ENCODE peak calls at places on chromosomes 7 and 10, in four cellular contexts. V is IMR-90, S is right lobe of liver, T is heart left ventricle. J is an unnamed sample.

GRCh38 chr7:17176633-17177032 is 121.8 kb upstream of the AHR start:
- DNase-seq in V (no peak), S (no peak), T (no peak), J (no peak)

GRCh38 chr7:64775289-64775688 is 18.9 kb upstream of the ZNF138 start:
- DNase-seq in V (peak; percentile 7), S (no peak), T (no peak), J (no peak)

GRCh38 chr10:34124522-34125035 is 690.5 kb downstream of the PARD3 start:
- DNase-seq in V (peak; percentile 48), S (peak; percentile 65), T (no peak), J (peak; percentile 58)

GRCh38 chr7:43671520-43671919 is 57.8 kb downstream of the COA1 start:
- DNase-seq in V (no peak), S (no peak), T (no peak), J (no peak)

GRCh38 chr10:91349381-91349780 is 60.8 kb upstream of the HECTD2 start:
- DNase-seq in V (peak; percentile 99), S (no peak), T (peak; percentile 78), J (no peak)

GRCh38 chr10:97363071-97363470 is 28.5 kb upstream of the FRAT2 start:
- DNase-seq in V (no peak), S (no peak), T (no peak), J (no peak)

GRCh38 chr7:10138087-10138854 is 835.4 kb upstream of the PHF14 start:
- DNase-seq in V (no peak), S (no peak), T (no peak), J (no peak)

GRCh38 chr7:119959811-119960210 is 313.2 kb upstream of the KCND2 start:
- DNase-seq in V (peak; percentile 75), S (no peak), T (no peak), J (no peak)

GRCh38 chr7:98496618-98497017 is 95.7 kb upstream of the BAIAP2L1 start:
- DNase-seq in V (no peak), S (no peak), T (no peak), J (no peak)

GRCh38 chr10:103564799-103565365 is 71.4 kb downstream of the NEURL1 start:
- DNase-seq in V (no peak), S (no peak), T (no peak), J (no peak)

GRCh38 chr7:78176186-78176585 is 377.6 kb downstream of the PHTF2 start:
- DNase-seq in V (peak; percentile 41), S (no peak), T (no peak), J (no peak)

GRCh38 chr7:75888464-75889222 is 9.8 kb downstream of the RHBDD2 start:
- DNase-seq in V (no peak), S (peak; percentile 86), T (peak; percentile 74), J (no peak)

GRCh38 chr10:82814635-82815034 is 939.6 kb downstream of the NRG3 start:
- DNase-seq in V (no peak), S (no peak), T (no peak), J (no peak)

GRCh38 chr10:14574291-14574690 is 200.4 kb downstream of the FAM107B start:
- DNase-seq in V (no peak), S (no peak), T (no peak), J (no peak)

GRCh38 chr7:99238558-99239341 is 30.8 kb upstream of the KPNA7 start:
- DNase-seq in V (no peak), S (no peak), T (no peak), J (no peak)

GRCh38 chr10:61628199-61628874 is 34.4 kb upstream of the CABCOCO1 start:
- DNase-seq in V (peak; percentile 73), S (no peak), T (no peak), J (no peak)

GRCh38 chr7:50660040-50660829 is 95.0 kb upstream of the DDC start:
- DNase-seq in V (no peak), S (no peak), T (no peak), J (no peak)

GRCh38 chr10:34520084-34520483 is 295.0 kb downstream of the PARD3 start:
- DNase-seq in V (no peak), S (no peak), T (no peak), J (no peak)

GRCh38 chr7:101166603-101166908 is 1.2 kb upstream of the VGF start:
- DNase-seq in V (no peak), S (no peak), T (no peak), J (no peak)

GRCh38 chr7:122629412-122629953 is 69.4 kb downstream of the RNF133 start:
- DNase-seq in V (no peak), S (no peak), T (no peak), J (no peak)

GRCh38 chr10:59903871-59904270 is 2.5 kb downstream of the CCDC6 start:
- DNase-seq in V (peak; percentile 22), S (no peak), T (no peak), J (no peak)

GRCh38 chr7:35909870-35910357 is 109.1 kb downstream of the SEPTIN7 start:
- DNase-seq in V (no peak), S (no peak), T (no peak), J (no peak)

GRCh38 chr10:76998451-76998850 is 639.2 kb downstream of the KCNMA1 start:
- DNase-seq in V (no peak), S (no peak), T (no peak), J (no peak)

DNA sequence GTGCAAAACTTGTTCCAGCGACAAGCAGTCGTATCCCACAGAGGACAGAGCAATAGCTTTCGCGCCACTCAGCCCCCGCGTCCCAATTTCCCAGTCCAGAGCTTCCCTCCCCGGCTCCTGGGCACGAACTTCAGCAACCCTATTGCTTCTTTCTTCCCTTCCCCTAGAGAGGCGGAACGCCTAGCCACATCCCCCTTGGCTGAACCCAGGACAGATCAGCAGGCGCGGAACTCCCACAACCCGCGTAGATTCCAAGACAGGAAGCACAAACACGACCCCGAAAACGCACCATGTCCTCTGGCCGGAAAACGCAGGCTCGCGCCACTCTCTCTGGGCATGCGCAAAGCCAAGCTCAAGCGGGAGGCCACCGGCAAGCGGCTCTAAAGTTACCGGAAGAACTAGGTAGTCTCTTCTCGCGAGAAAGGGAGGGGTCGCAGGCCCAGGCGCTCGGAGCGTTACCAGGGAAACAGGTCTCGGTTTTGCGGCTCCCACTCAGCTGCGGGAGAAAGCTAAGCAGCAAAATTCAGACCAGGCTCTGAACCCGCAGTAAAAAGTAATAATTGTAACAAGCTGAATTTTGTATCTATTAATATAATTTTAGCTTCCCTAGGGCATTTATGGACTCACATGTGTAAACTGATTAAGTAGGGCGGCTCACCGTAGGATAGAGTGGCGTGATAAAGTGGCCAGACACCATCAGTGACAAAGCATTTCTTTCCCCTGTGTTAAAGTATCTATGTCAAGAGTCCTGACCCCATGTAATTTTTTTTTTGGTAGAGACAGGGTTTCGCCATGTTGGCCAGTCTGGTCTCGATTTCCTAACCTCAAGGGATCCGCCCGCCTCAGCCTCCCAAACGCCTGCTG is at the start of gene TMEM209:
- DNase-seq in V (peak; percentile 96), S (peak; percentile 96), T (peak; percentile 97), J (peak; percentile 93)
- TF ChIP-seq POLR2A in V (peak; percentile 83), S (peak; percentile 74), T (no peak), J (peak; percentile 78)

DNA sequence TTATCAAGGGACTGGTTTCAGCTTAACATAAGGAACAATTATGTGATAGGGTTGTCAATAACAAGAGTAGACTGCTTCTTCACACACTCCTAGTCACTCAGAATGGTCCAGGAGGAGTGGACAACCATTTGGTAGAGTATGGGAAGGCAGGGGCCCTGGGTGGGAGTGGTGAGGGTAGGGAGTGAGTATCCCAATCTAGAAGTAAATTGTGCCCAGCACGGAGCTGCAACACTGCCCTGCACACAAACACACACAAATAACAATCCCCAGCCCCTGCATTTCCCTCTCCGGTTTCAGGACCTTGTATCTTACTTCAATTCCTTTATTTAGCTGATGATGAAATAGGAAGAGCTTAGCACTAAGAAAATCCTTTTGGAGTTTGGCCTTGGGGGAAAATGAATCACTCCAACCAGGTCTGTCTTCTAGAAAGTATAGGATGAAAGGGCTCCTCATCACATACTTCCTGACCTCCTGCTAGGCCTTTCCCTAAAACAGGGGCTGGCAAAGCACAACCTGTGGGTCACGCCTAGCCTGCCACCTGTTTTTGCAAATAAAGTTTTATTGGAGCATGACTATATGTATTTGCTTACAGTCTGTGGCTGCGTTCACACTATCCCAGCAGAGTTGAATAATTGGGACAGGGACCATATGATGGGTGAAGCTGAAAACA is 110.7 kb downstream of the EGFR start:
- DNase-seq in V (peak; percentile 79), S (no peak), T (no peak), J (no peak)
- H3K4me1 ChIP-seq in V (peaks cover 63% of the 10 kb centered on the region), S (no peaks in the 10 kb centered on the region), T (peaks cover 52% of the 10 kb centered on the region), J (no peaks in the 10 kb centered on the region)

DNA sequence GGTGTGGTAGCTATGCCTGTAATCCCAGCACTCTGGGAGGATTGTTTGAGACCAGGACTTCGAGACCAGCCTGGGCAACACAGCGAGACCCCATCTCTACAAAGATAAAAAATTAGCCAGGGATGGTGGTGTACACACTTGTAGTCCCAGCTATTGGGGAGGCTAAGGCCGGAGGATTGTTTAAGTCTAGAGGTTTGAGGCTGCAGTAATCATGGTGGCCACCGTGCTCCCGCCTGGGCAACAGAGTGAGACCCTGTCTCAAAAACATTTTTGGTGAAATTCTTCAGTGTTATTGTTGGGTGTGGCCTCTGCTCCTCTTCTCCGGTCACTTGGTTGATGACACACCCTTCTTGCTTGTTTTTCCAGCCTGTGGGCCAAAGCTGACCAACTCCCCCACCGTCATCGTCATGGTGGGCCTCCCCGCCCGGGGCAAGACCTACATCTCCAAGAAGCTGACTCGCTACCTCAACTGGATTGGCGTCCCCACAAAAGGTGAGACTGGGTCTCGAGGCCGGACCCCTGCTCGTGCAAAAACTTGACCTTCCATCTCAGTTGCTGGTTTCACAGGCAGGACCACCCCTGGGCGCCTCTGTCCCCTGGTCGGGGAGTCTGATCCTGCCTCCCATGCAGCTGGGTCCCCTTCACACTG is 10.6 kb downstream of the PFKFB3 start:
- DNase-seq in V (no peak), S (no peak), T (no peak), J (no peak)
- H3K36me3 ChIP-seq in V (peaks cover 49% of the 10 kb centered on the region), S (peaks cover 3% of the 10 kb centered on the region), T (peaks cover 47% of the 10 kb centered on the region), J (peaks cover 47% of the 10 kb centered on the region)

DNA sequence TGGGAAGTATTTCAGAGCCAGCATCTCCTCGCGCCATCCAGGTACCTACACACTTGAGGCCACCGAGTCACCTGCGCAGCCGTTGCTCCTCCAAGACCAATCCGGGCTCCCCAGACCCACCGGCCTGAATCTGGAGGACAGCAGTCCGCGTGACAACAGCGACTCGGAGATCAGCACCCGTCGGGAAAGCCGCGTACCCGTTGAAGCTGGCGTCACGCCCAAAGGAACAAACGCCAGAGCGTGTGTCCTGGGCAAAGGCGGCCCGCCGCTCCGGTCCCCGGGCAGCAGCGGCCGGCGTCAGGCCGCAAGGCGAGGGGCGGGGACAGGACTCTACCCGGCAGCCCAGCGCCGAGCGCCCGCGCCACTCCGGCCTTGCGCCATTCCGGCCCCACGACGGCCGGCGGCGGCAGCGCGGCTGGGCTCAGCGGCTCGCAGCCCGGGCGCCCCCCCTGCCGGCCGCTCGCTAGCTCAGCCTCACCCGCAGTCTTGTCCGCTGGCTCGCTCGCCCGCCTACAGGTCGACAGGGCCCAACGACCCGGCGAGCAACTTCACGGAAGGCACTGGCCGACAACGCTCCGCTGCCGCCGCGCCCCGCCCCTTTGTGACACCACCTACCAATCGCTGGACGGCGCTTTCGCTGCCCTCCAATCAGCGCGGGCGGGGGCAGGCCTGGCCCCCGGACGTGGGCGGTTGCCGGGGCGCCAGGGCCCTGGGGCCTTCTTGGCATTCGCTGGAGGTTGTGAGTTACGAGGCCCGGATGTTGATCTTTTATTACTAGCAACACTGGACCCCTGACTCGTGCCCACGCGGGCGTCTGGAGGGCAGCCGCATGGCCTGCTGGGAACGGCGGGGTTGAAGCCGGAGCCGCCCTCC is at the start of gene ZFAND4:
- DNase-seq in V (peak; percentile 94), S (peak; percentile 99), T (peak; percentile 99), J (peak; percentile 99)
- TF ChIP-seq POLR2A in V (peak; percentile 54), S (peak; percentile 88), T (peak; percentile 28), J (peak; percentile 50)

DNA sequence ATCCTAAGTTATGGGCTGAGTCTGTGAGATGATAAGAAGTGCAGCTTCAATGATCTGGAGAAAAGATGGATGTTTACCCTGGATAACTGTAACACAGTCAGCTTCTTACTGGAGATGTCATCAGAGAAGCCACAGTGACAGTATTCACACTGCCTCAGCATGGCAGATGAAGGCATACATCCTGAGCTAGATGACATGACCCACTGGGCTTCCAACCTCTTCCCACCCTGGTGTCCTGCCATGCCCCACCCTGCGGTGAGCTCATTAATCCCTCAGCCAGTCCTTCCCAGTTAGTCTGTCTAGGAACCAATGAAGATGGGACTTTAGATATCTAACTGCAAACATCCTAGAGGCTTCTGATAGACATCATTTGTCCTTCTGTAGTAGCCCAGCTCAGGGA is 213.8 kb downstream of the TAX1BP1 start:
- DNase-seq in V (no peak), S (no peak), T (no peak), J (no peak)
- H3K4me1 ChIP-seq in V (no peaks in the 10 kb centered on the region), S (no peaks in the 10 kb centered on the region), T (peaks cover 5% of the 10 kb centered on the region), J (no peaks in the 10 kb centered on the region)